ENCODE peak calls at places on chromosome 20, in six cellular contexts. S is PC-3, G is DND-41, V is left ventricle myocardium inferior, E is neural progenitor cell, N is suprapubic skin. W is an unnamed sample.

GRCh38 chr20:48421547-48421946 is 406.3 kb downstream of the PREX1 start:
- DNase-seq in S (peak), G (no peak), V (no peak), E (no peak), N (no peak), W (no peak)

GRCh38 chr20:47231382-47232042 is 125.0 kb downstream of the ZMYND8 start:
- DNase-seq in S (no peak), G (no peak), V (no peak), E (no peak), N (no peak), W (no peak)

GRCh38 chr20:48012401-48012974 is 227.2 kb upstream of the SULF2 start:
- DNase-seq in S (peak), G (no peak), V (no peak), E (no peak), N (no peak), W (no peak)

GRCh38 chr20:8646026-8646425 is 422.9 kb upstream of the PLCB4 start:
- DNase-seq in S (peak), G (no peak), V (no peak), E (no peak), N (no peak), W (no peak)

GRCh38 chr20:50783390-50783789 is 11.5 kb upstream of the BCAS4 start:
- DNase-seq in S (no peak), G (no peak), V (no peak), E (no peak), N (no peak), W (peak)

GRCh38 chr20:41352666-41353065 is 12.0 kb downstream of the LPIN3 start:
- DNase-seq in S (no peak), G (no peak), V (no peak), E (no peak), N (no peak), W (no peak)

GRCh38 chr20:34525709-34526416 is 9.6 kb downstream of the DYNLRB1 start:
- DNase-seq in S (peak), G (no peak), V (peak), E (no peak), N (peak), W (peak)

GRCh38 chr20:48406462-48407235 is 421.1 kb downstream of the PREX1 start:
- DNase-seq in S (no peak), G (no peak), V (no peak), E (no peak), N (no peak), W (no peak)

GRCh38 chr20:34240698-34241615 is at the start of gene ASIP:
- DNase-seq in S (no peak), G (peak), V (no peak), E (no peak), N (no peak), W (no peak)

GRCh38 chr20:14498809-14499208 is 161.4 kb upstream of the FLRT3 start:
- DNase-seq in S (no peak), G (no peak), V (no peak), E (peak), N (no peak), W (no peak)

GRCh38 chr20:50318709-50319108 is 128.1 kb downstream of the CEBPB start:
- DNase-seq in S (no peak), G (no peak), V (no peak), E (no peak), N (no peak), W (no peak)

GRCh38 chr20:49768204-49769124 is 44.2 kb upstream of the SLC9A8 start:
- DNase-seq in S (peak), G (peak), V (no peak), E (peak), N (peak), W (no peak)

GRCh38 chr20:10005885-10006284 is 28.9 kb upstream of the ANKEF1 start:
- DNase-seq in S (no peak), G (no peak), V (no peak), E (no peak), N (no peak), W (no peak)

GRCh38 chr20:41534842-41535241 is 83.3 kb downstream of the CHD6 start:
- DNase-seq in S (no peak), G (no peak), V (no peak), E (no peak), N (no peak), W (no peak)

GRCh38 chr20:8589956-8590355 is 457.9 kb downstream of the PLCB1 start:
- DNase-seq in S (peak), G (no peak), V (no peak), E (no peak), N (no peak), W (no peak)

GRCh38 chr20:9311132-9311531 is 203.3 kb upstream of the LAMP5 start:
- DNase-seq in S (no peak), G (no peak), V (no peak), E (no peak), N (no peak), W (no peak)

GRCh38 chr20:49344975-49345374 is 67.1 kb upstream of the ZNFX1 start:
- DNase-seq in S (peak), G (no peak), V (peak), E (no peak), N (peak), W (no peak)

GRCh38 chr20:45300961-45301360 is 5.7 kb upstream of the RBPJL start:
- DNase-seq in S (peak), G (peak), V (no peak), E (peak), N (no peak), W (no peak)
- TF ChIP-seq CTCF in S (peak), G (peak), V (peak), E (peak), N (peak), W (no peak)

GRCh38 chr20:44691424-44692423 is 23.4 kb upstream of the CCN5 start:
- DNase-seq in S (no peak), G (no peak), V (peak), E (no peak), N (peak), W (no peak)

GRCh38 chr20:44692932-44693476 is 22.2 kb upstream of the CCN5 start:
- DNase-seq in S (peak), G (no peak), V (peak), E (no peak), N (peak), W (peak)

GRCh38 chr20:44694159-44694558 is 21.0 kb upstream of the CCN5 start:
- DNase-seq in S (no peak), G (no peak), V (no peak), E (no peak), N (no peak), W (no peak)

GRCh38 chr20:44695295-44696230 is 19.6 kb upstream of the CCN5 start:
- DNase-seq in S (no peak), G (no peak), V (no peak), E (no peak), N (no peak), W (no peak)

GRCh38 chr20:44693625-44694024 is 21.5 kb upstream of the CCN5 start:
- DNase-seq in S (no peak), G (no peak), V (no peak), E (no peak), N (no peak), W (no peak)
- H3K27ac ChIP-seq in S (peak), G (no peak), V (peak), E (no peak), N (peak), W (no peak)

GRCh38 chr20:1533059-1533458 is 24.4 kb downstream of the SIRPD start:
- DNase-seq in S (peak), G (no peak), V (no peak), E (peak), N (no peak), W (no peak)
- TF ChIP-seq CTCF in S (peak), G (peak), V (no peak), E (peak), N (no peak), W (no peak)

DNA sequence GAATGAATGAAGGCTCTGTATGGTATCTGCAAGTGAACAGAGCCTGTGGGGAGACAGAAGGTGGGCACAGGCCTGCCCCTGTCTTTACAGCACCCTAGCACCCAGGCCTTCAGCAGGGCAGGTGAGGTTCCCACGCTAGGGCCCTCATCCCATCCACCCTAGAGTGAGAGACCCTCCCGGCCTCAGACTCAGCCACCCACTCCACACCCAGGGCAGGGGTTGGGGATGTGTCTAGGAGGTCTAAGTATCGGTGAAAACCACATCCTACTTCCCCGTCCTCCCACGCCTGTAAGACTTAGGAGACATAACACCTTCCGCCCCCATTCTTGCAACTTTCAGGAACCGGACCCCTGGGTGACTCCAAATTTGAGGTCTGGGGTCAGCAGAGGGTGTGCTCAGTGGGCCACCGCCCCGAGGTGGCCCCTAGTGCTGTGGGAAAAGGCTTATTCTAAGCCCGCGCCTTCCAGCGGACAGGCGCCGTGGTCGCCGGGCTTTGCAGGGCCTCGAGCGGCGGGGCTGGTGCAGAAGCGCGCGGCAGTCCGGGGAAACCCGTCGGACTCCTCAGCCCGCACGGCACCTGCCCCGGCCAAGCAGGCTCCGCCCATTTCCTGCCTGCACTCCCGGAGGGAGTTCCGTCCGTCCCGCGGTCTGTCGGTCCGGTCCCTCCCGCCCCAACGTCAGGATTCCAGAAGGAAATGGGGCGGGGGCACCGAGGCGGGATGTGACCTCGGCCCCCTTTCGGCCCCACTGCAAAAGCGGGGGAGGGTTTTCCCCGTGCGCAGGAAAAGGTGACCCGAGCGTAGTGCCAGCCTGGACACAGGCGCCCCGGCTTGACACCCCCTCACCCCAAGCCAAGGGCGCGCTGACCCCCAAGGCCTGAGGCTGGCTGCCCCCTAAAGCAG is 872 bp downstream of the SAMD10 start:
- DNase-seq in S (peak), G (peak), V (peak), E (peak), N (peak), W (peak)
- H3K27ac ChIP-seq in S (peak), G (peak), V (peak), E (no peak), N (peak), W (peak)

GRCh38 chr20:2476742-2477615 is 6.4 kb upstream of the SNRPB start:
- DNase-seq in S (no peak), G (no peak), V (no peak), E (no peak), N (no peak), W (no peak)
- TF ChIP-seq CTCF in S (peak), G (peak), V (no peak), E (peak), N (no peak), W (no peak)

DNA sequence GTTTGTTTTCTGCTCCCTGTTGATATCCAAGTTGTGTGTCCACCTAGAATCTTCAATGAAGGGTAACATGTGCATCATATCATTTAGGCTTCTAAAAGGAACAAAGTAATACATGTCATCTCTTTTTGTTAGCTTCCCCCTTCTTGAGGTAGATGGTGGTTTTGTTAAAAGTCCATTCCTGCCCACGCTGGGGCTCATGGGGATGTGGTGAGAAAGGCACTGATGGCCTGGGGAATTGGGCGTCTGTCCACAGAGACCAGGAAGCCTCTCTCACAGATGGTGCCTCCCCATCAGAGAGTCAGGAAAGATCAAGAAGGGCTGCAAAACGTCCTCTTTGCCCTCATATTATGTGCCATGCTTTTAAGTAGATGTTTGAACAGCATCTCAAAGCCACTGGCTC is 32.5 kb downstream of the GNAS start:
- DNase-seq in S (no peak), G (no peak), V (no peak), E (no peak), N (no peak), W (no peak)
- H3K27ac ChIP-seq in S (no peak), G (no peak), V (no peak), E (no peak), N (no peak), W (no peak)

GRCh38 chr20:6827472-6827871 is 60.0 kb downstream of the BMP2 start:
- DNase-seq in S (no peak), G (no peak), V (no peak), E (no peak), N (no peak), W (no peak)

GRCh38 chr20:6829510-6830116 is 62.1 kb downstream of the BMP2 start:
- DNase-seq in S (no peak), G (no peak), V (no peak), E (peak), N (no peak), W (no peak)

GRCh38 chr20:6831461-6831860 is 64.0 kb downstream of the BMP2 start:
- DNase-seq in S (peak), G (no peak), V (no peak), E (no peak), N (no peak), W (no peak)

GRCh38 chr20:6832811-6833210 is 65.3 kb downstream of the BMP2 start:
- DNase-seq in S (no peak), G (no peak), V (no peak), E (no peak), N (no peak), W (no peak)

GRCh38 chr20:6828794-6829423 is 61.4 kb downstream of the BMP2 start:
- DNase-seq in S (peak), G (peak), V (peak), E (peak), N (peak), W (no peak)
- TF ChIP-seq CTCF in S (peak), G (peak), V (peak), E (peak), N (peak), W (peak)